ENCODE peak calls at places on chromosomes 12 and 14, in ten cellular contexts. I is prostate gland, A is esophagus muscularis mucosa, E is endothelial cell of umbilical vein, H is HCT116, V is body of pancreas, S is heart left ventricle, Z is tibial nerve, C is IMR-90, G is uterus. Y is an unnamed sample.

GRCh38 chr12:563250-563781 is 99.9 kb downstream of the NINJ2 start:
- DNase-seq in Z (no peak), S (no peak), H (no peak), V (no peak), E (no peak), A (no peak), C (no peak), G (no peak), I (no peak), Y (no peak)

GRCh38 chr14:73718742-73719251 is 4.6 kb upstream of the PNMA1 start:
- DNase-seq in Z (no peak), S (no peak), I (no peak), A (no peak), G (peak), V (no peak), C (no peak), H (no peak), E (no peak), Y (peak)

GRCh38 chr14:22039938-22040780 is 366.5 kb upstream of the OR4E1 start:
- DNase-seq in Z (no peak), I (no peak), E (peak), A (no peak), C (no peak), G (no peak), H (peak), S (no peak), V (no peak), Y (no peak)

GRCh38 chr14:104804481-104805325 is 3.8 kb downstream of the ZBTB42 start:
- DNase-seq in G (no peak), V (no peak), C (no peak), Z (no peak), S (no peak), E (no peak), A (no peak), H (no peak), I (no peak), Y (no peak)

GRCh38 chr14:99475179-99475578 is 5.5 kb downstream of the SETD3 start:
- DNase-seq in C (no peak), E (no peak), Z (no peak), I (peak), H (no peak), S (no peak), A (no peak), G (no peak), V (peak), Y (no peak)

GRCh38 chr14:80974338-80975078 is 19.1 kb downstream of the TSHR start:
- DNase-seq in E (no peak), Z (no peak), G (no peak), I (no peak), S (no peak), C (no peak), H (no peak), A (no peak), V (no peak), Y (no peak)

GRCh38 chr14:53193193-53193592 is 40.1 kb upstream of the DDHD1 start:
- DNase-seq in G (no peak), I (no peak), Z (no peak), V (no peak), H (no peak), E (no peak), S (no peak), C (peak), A (no peak), Y (no peak)

GRCh38 chr14:64235652-64236640 is 58.2 kb downstream of the ESR2 start:
- DNase-seq in G (no peak), V (no peak), H (no peak), C (no peak), I (no peak), A (no peak), E (no peak), Z (no peak), S (no peak), Y (no peak)

GRCh38 chr14:55103005-55103640 is 25.9 kb upstream of the LGALS3 start:
- DNase-seq in E (peak), S (peak), I (peak), C (peak), V (peak), A (peak), G (peak), H (peak), Z (peak), Y (peak)

GRCh38 chr12:39236994-39237393 is 205.9 kb downstream of the KIF21A start:
- DNase-seq in Z (no peak), A (no peak), G (no peak), H (no peak), E (peak), S (no peak), V (peak), I (no peak), C (no peak), Y (no peak)

GRCh38 chr12:43896496-43896895 is 60.6 kb downstream of the TMEM117 start:
- DNase-seq in V (no peak), A (no peak), Z (no peak), S (no peak), E (no peak), G (no peak), C (no peak), H (no peak), I (no peak), Y (no peak)

GRCh38 chr12:121678721-121679300 is 9.4 kb upstream of the MORN3 start:
- DNase-seq in Z (no peak), H (no peak), C (peak), I (no peak), G (no peak), V (no peak), S (no peak), E (no peak), A (no peak), Y (no peak)

GRCh38 chr12:51788876-51789275 is 59.6 kb downstream of the FIGNL2 start:
- DNase-seq in H (no peak), G (no peak), Z (no peak), C (peak), E (no peak), A (no peak), S (no peak), V (no peak), I (no peak), Y (no peak)

GRCh38 chr14:75879031-75879430 is 102.8 kb downstream of the TGFB3 start:
- DNase-seq in E (peak), S (no peak), H (no peak), Z (no peak), G (no peak), V (no peak), C (peak), I (no peak), A (no peak), Y (no peak)

GRCh38 chr12:55983229-55983849 is 9.5 kb downstream of the RAB5B start:
- DNase-seq in A (no peak), G (no peak), E (no peak), I (no peak), Z (no peak), S (no peak), H (no peak), V (no peak), C (no peak), Y (no peak)

GRCh38 chr12:121916719-121917118 is 1.7 kb upstream of the CFAP251 start:
- DNase-seq in H (no peak), C (peak), S (peak), Z (no peak), V (peak), A (no peak), E (peak), I (no peak), G (peak), Y (no peak)

GRCh38 chr12:30795660-30796507 is 41.1 kb upstream of the CAPRIN2 start:
- DNase-seq in H (peak), V (peak), Z (no peak), E (peak), S (peak), G (peak), I (no peak), A (no peak), C (peak), Y (peak)

GRCh38 chr14:105491366-105492006 is 440 bp downstream of the TEDC1 start:
- DNase-seq in I (no peak), H (peak), Z (no peak), S (peak), E (peak), G (peak), V (peak), C (peak), A (no peak), Y (peak)

GRCh38 chr12:16568873-16569272 is 37.1 kb downstream of the LMO3 start:
- DNase-seq in E (peak), G (no peak), S (no peak), I (no peak), A (no peak), H (no peak), C (no peak), Z (no peak), V (no peak), Y (no peak)

GRCh38 chr14:24115451-24116110 is 832 bp upstream of the NRL start:
- DNase-seq in I (no peak), H (no peak), C (no peak), Z (no peak), A (no peak), S (no peak), V (no peak), G (no peak), E (no peak), Y (no peak)

GRCh38 chr12:80187660-80188090 is 88.3 kb downstream of the OTOGL start:
- DNase-seq in I (no peak), E (peak), Z (no peak), A (no peak), V (no peak), H (no peak), S (peak), C (peak), G (peak), Y (no peak)

GRCh38 chr12:19095869-19096480 is 33.6 kb upstream of the PLEKHA5 start:
- DNase-seq in C (peak), G (no peak), Z (no peak), S (no peak), H (no peak), I (no peak), E (no peak), A (no peak), V (no peak), Y (no peak)

GRCh38 chr12:129934977-129935376 is 31.2 kb upstream of the TMEM132D start:
- DNase-seq in I (no peak), A (no peak), G (no peak), H (no peak), E (no peak), C (no peak), S (no peak), V (no peak), Z (no peak), Y (no peak)

GRCh38 chr12:106032141-106032925 is 106.4 kb downstream of the NUAK1 start:
- DNase-seq in S (no peak), E (no peak), Z (no peak), A (peak), I (no peak), V (no peak), G (no peak), C (peak), H (no peak), Y (no peak)

GRCh38 chr12:28025821-28026505 is 53.4 kb upstream of the PTHLH start:
- DNase-seq in C (no peak), I (no peak), E (no peak), Z (no peak), G (no peak), V (no peak), H (no peak), A (no peak), S (no peak), Y (no peak)

GRCh38 chr12:86256169-86256568 is at the start of gene MGAT4C:
- DNase-seq in V (peak), S (no peak), H (no peak), A (no peak), C (no peak), G (no peak), E (no peak), Z (no peak), I (no peak), Y (no peak)

GRCh38 chr12:86249276-86249675 is 6.9 kb downstream of the MGAT4C start:
- DNase-seq in E (no peak), I (no peak), S (no peak), G (no peak), C (no peak), Z (no peak), H (no peak), V (no peak), A (no peak), Y (no peak)

GRCh38 chr12:86249856-86250255 is 6.3 kb downstream of the MGAT4C start:
- DNase-seq in A (no peak), E (no peak), C (peak), V (no peak), Z (no peak), S (no peak), G (no peak), H (no peak), I (no peak), Y (no peak)

GRCh38 chr12:86257173-86257572 is 982 bp upstream of the MGAT4C start:
- DNase-seq in V (no peak), S (no peak), I (no peak), E (no peak), H (no peak), C (no peak), Z (no peak), A (no peak), G (no peak), Y (no peak)

DNA sequence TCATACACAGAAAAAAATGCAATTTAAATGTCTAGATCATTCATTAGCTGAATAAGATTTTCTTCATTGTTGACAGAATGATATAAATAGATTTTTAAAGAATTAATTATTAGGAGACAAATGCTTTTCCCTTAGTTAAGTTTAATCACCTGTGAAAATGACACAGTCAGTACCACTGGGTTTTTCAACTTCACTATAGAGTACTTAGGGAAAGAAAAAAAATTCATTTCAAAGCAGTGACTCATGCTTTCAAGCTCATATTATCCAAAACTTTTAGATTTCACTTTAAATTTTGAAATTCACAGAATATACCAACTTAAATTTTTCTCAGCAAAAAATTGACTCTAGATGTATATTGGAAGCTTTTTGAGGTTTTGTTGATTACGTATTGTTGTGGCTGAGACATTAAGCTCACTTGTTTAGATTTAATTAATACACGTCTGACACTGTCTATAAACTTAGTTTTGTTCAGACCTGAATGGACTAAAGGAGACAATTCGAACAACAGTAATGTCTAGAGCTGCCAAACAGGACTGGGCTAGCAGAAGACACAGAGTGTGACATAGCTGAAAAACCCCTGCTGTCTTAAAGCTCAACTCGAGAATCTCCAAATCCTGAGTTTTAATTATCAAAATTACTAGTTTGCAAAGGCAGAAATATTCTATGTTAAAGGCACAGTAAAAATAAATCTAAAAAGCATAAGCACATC is 1.6 kb downstream of the MGAT4C start:
- DNase-seq in E (no peak), V (no peak), I (no peak), G (no peak), A (no peak), S (no peak), H (no peak), C (peak), Z (no peak), Y (no peak)
- TF ChIP-seq POLR2A in E (no peak), V (no peak), I (no peak), G (no peak), A (no peak), S (no peak), H (no peak), C (no peak), Z (no peak), Y (no peak)

GRCh38 chr14:70698288-70698687 is 56.6 kb downstream of the TTC9 start:
- DNase-seq in A (no peak), G (no peak), H (no peak), Z (no peak), I (no peak), V (peak), E (no peak), C (peak), S (peak), Y (peak)
- H3K4me3 ChIP-seq in A (no peak), G (no peak), H (no peak), Z (no peak), I (no peak), V (no peak), E (no peak), C (no peak), S (no peak), Y (no peak)

GRCh38 chr14:30614155-30614554 is 8.0 kb upstream of the SCFD1 start:
- DNase-seq in G (no peak), H (no peak), E (no peak), S (no peak), Z (no peak), C (no peak), V (no peak), I (no peak), A (no peak), Y (no peak)

GRCh38 chr14:30607156-30607780 is 14.9 kb upstream of the SCFD1 start:
- DNase-seq in I (no peak), S (no peak), Z (no peak), V (no peak), E (no peak), A (no peak), H (no peak), G (no peak), C (peak), Y (no peak)

GRCh38 chr14:30608533-30609006 is 13.5 kb upstream of the SCFD1 start:
- DNase-seq in A (no peak), C (peak), E (no peak), I (no peak), V (peak), H (no peak), S (no peak), G (no peak), Z (no peak), Y (no peak)

DNA sequence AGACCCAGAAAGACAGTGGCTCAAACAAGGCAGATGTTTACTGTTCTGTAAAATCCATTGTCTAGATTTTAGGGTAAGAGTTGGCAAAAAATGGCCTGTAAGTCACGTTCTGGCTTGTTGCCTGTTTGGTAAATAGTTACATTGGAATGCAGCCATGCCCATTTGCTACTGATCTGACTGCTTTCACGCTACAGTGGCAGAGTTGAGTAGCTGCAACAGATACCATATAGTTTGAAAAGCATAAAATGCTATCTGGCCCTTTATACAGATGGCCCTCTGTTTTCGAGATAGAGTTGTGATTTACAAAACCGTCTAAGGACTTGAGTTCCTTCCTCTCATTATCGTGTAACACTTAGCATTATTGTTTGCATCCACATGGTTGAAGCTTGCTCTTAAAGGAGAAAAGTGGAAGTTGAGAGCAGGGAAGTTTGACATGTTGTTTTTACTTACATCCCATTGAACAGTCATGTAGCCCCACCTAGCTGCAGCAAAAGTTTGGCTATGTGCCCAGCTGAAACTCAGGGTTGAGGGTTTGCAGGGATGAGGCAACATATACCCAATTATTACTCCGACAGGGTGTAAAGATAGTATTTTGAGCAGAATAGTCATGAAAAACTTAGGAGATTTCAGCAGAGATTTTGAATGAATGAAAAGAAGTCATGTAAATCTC is 11.3 kb upstream of the SCFD1 start:
- DNase-seq in C (peak), Z (no peak), V (peak), E (peak), S (peak), H (peak), G (peak), A (no peak), I (peak), Y (peak)
- TF ChIP-seq CTCF in C (peak), Z (no peak), V (peak), E (peak), S (no peak), H (no peak), G (no peak), A (peak), I (peak), Y (no peak)

GRCh38 chr12:11780521-11781101 is 131.1 kb downstream of the ETV6 start:
- DNase-seq in E (no peak), C (no peak), I (no peak), Z (no peak), G (no peak), S (no peak), H (no peak), V (no peak), A (no peak), Y (no peak)
- TF ChIP-seq POLR2A in E (no peak), C (no peak), I (no peak), Z (no peak), G (no peak), S (no peak), H (no peak), V (no peak), A (no peak), Y (no peak)

DNA sequence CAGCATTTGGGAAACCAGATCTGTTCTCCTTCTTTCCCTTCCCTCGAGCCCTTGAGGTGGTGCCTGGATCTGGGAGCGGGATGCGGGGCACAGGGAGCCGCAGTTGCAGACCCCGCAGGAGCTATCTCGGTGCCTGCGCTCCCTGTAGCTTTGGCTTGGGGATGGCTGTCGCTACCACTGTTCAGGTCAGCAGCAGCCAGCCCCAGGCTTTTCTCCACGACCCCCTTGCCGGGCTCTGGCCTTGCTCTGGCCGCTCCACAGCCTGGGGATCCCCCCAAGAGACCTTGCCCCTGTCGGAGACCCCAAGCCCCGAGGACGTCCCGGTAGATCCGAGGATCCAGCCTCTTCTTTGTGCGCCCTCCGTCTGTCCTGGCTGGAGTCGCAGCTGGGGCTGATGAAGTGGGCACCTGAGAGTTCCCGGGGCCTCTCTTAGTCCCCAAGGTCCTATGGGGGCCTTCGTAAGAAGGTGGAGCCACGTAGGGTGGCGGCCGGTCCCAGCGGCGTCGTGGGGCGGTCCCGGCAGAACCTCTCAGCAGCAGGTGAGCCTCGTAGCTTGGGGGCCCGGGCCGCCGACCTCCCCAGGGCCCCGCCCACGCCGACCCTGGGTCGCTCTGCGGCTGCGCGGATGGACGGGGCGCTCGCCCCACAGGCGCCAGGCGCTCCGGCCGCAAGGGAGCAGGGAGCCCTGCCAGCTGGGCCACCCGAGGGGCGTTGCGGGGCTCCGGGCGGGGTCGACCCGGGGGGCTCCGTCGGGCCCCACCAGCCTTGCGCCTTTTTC is 1.3 kb downstream of the DDN start:
- DNase-seq in G (no peak), H (no peak), S (no peak), I (no peak), E (no peak), C (no peak), A (no peak), V (no peak), Z (no peak), Y (no peak)
- H3K4me3 ChIP-seq in G (peak), H (peak), S (peak), I (peak), E (peak), C (no peak), A (peak), V (peak), Z (peak), Y (peak)